ENCODE peak calls at places on chromosomes 4 and X, in ten cellular contexts. E is endodermal cell, H is DND-41, O is body of pancreas, B is upper lobe of right lung, W is testis, Q is IMR-90, P is hepatocyte, V is left ventricle myocardium inferior, F is lower lobe of right lung. A is an unnamed sample. For H3K4me1 and H3K36me3, the result is how much of the 10 kb centered on the place peaks cover.

GRCh38 chr4:1347410-1347864 is 429 bp downstream of the UVSSA start:
- DNase-seq in E (peak), H (no peak), O (peak), B (peak), W (peak), Q (peak), P (peak), V (peak), F (peak), A (peak)

GRCh38 chrX:97556359-97556758 is 672.7 kb downstream of the RPA4 start:
- DNase-seq in E (peak), H (no peak), O (no peak), B (no peak), W (no peak), Q (no peak), P (no peak), V (no peak), F (no peak), A (no peak)

GRCh38 chrX:47649781-47650163 is 591 bp downstream of the ELK1 start:
- DNase-seq in E (no peak), H (no peak), O (no peak), B (no peak), W (no peak), Q (no peak), P (no peak), V (no peak), F (no peak), A (no peak)

GRCh38 chr4:87152310-87153061 is 67.9 kb downstream of the KLHL8 start:
- DNase-seq in E (peak), H (no peak), O (peak), B (no peak), W (no peak), Q (no peak), P (no peak), V (no peak), F (no peak), A (no peak)

GRCh38 chr4:168433576-168433975 is 46.7 kb downstream of the DDX60L start:
- DNase-seq in E (no peak), H (no peak), O (no peak), B (no peak), W (no peak), Q (peak), P (no peak), V (no peak), F (no peak), A (no peak)

GRCh38 chr4:40056722-40057539 is at the start of gene N4BP2:
- DNase-seq in E (peak), H (peak), O (peak), B (peak), W (peak), Q (peak), P (peak), V (peak), F (peak), A (peak)

GRCh38 chr4:21507439-21507838 is 441.1 kb downstream of the KCNIP4 start:
- DNase-seq in E (peak), H (no peak), O (no peak), B (no peak), W (no peak), Q (no peak), P (no peak), V (no peak), F (no peak), A (no peak)

GRCh38 chr4:56200275-56200674 is 187.0 kb downstream of the AASDH start:
- DNase-seq in E (no peak), H (no peak), O (no peak), B (no peak), W (no peak), Q (no peak), P (no peak), V (no peak), F (no peak), A (no peak)

GRCh38 chr4:48905363-48906015 is 1.1 kb downstream of the OCIAD2 start:
- DNase-seq in E (no peak), H (no peak), O (peak), B (no peak), W (no peak), Q (peak), P (peak), V (no peak), F (no peak), A (no peak)

GRCh38 chrX:119726900-119727555 is 31.4 kb upstream of the SOWAHD start:
- DNase-seq in E (no peak), H (peak), O (no peak), B (no peak), W (no peak), Q (no peak), P (no peak), V (no peak), F (no peak), A (no peak)

GRCh38 chrX:40845331-40845911 is 110.1 kb upstream of the MED14 start:
- DNase-seq in E (peak), H (no peak), O (no peak), B (no peak), W (no peak), Q (peak), P (peak), V (peak), F (no peak), A (no peak)

GRCh38 chrX:39724544-39724943 is 373.2 kb downstream of the BCOR start:
- DNase-seq in E (no peak), H (no peak), O (no peak), B (no peak), W (no peak), Q (no peak), P (no peak), V (no peak), F (no peak), A (no peak)

GRCh38 chrX:122817321-122817720 is 366.8 kb upstream of the GRIA3 start:
- DNase-seq in E (no peak), H (no peak), O (no peak), B (no peak), W (no peak), Q (no peak), P (no peak), V (no peak), F (no peak), A (no peak)

GRCh38 chr4:110619401-110620247 is 3.3 kb downstream of the PITX2 start:
- DNase-seq in E (peak), H (no peak), O (no peak), B (no peak), W (no peak), Q (no peak), P (no peak), V (no peak), F (no peak), A (no peak)

GRCh38 chrX:148504412-148504950 is 4.1 kb downstream of the AFF2 start:
- DNase-seq in E (peak), H (no peak), O (no peak), B (no peak), W (no peak), Q (no peak), P (no peak), V (no peak), F (no peak), A (no peak)

GRCh38 chrX:153411988-153412574 is 809 bp downstream of the ZFP92 start:
- DNase-seq in E (no peak), H (no peak), O (no peak), B (no peak), W (no peak), Q (no peak), P (no peak), V (no peak), F (no peak), A (peak)

GRCh38 chr4:155025762-155026457 is 182.5 kb upstream of the NPY2R start:
- DNase-seq in E (peak), H (peak), O (peak), B (no peak), W (peak), Q (no peak), P (peak), V (peak), F (peak), A (peak)

GRCh38 chr4:186234367-186234766 is 7.1 kb downstream of the KLKB1 start:
- DNase-seq in E (no peak), H (no peak), O (no peak), B (no peak), W (no peak), Q (no peak), P (no peak), V (no peak), F (no peak), A (no peak)

GRCh38 chr4:168863719-168864632 is 146.1 kb downstream of the CBR4 start:
- DNase-seq in E (no peak), H (no peak), O (no peak), B (no peak), W (no peak), Q (no peak), P (no peak), V (no peak), F (no peak), A (no peak)

GRCh38 chr4:119715490-119716445 is 87.2 kb upstream of the PDE5A start:
- DNase-seq in E (no peak), H (no peak), O (no peak), B (no peak), W (no peak), Q (no peak), P (no peak), V (no peak), F (no peak), A (no peak)

GRCh38 chr4:55186123-55186522 is 60.7 kb upstream of the KDR start:
- DNase-seq in E (no peak), H (no peak), O (no peak), B (no peak), W (no peak), Q (no peak), P (no peak), V (no peak), F (no peak), A (no peak)

GRCh38 chrX:17590892-17591740 is 146.2 kb upstream of the SCML1 start:
- DNase-seq in E (peak), H (peak), O (peak), B (no peak), W (peak), Q (peak), P (peak), V (peak), F (peak), A (peak)
- H3K4me1 ChIP-seq in E (under half), H (under half), O (under half), B (under half), W (under half), Q (under half), P (under half), V (under half), F (under half), A (under half)

DNA sequence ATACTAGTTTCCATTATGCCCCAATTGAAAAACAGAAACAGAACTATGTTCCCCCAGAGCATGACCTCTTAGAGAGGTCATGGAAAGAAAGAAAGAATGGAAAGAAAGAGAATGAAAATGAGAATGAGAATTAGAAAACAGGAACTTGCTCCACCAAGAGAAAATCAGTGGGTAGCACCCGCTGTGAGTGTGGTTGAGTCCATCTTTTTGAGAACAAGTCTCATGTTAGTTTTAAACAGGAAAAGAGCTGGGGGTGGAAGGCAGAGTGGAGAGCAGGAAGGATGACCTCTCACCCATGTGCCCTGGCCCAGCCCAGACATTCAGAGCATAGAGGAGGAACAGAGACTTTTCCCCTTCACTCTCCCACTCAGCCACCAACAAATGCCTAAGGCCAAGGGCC is 4.9 kb downstream of the GSX2 start:
- DNase-seq in E (no peak), H (no peak), O (no peak), B (no peak), W (no peak), Q (no peak), P (no peak), V (no peak), F (no peak), A (no peak)
- H3K36me3 ChIP-seq in E (under half), H (under half), O (under half), B (under half), W (under half), Q (under half), P (under half), V (under half), F (under half), A (under half)

GRCh38 chrX:1205681-1206611 is 6.5 kb downstream of the CRLF2 start:
- DNase-seq in E (peak), H (no peak), O (peak), B (no peak), W (peak), Q (peak), P (peak), V (no peak), F (no peak), A (no peak)
- H3K4me1 ChIP-seq in E (under half), H (under half), O (under half), B (under half), W (under half), Q (under half), P (under half), V (under half), F (under half), A (under half)

GRCh38 chr4:77877167-77877566 is 14.5 kb downstream of the MRPL1 start:
- DNase-seq in E (no peak), H (no peak), O (no peak), B (no peak), W (no peak), Q (no peak), P (no peak), V (no peak), F (no peak), A (no peak)

GRCh38 chr4:77878176-77878575 is 15.5 kb downstream of the MRPL1 start:
- DNase-seq in E (no peak), H (no peak), O (no peak), B (no peak), W (no peak), Q (no peak), P (no peak), V (no peak), F (no peak), A (no peak)

GRCh38 chr4:77881460-77882295 is 19.0 kb downstream of the MRPL1 start:
- DNase-seq in E (no peak), H (no peak), O (peak), B (no peak), W (no peak), Q (peak), P (peak), V (no peak), F (no peak), A (no peak)

GRCh38 chr4:77877771-77878170 is 15.1 kb downstream of the MRPL1 start:
- DNase-seq in E (peak), H (no peak), O (no peak), B (no peak), W (no peak), Q (no peak), P (no peak), V (no peak), F (no peak), A (no peak)

DNA sequence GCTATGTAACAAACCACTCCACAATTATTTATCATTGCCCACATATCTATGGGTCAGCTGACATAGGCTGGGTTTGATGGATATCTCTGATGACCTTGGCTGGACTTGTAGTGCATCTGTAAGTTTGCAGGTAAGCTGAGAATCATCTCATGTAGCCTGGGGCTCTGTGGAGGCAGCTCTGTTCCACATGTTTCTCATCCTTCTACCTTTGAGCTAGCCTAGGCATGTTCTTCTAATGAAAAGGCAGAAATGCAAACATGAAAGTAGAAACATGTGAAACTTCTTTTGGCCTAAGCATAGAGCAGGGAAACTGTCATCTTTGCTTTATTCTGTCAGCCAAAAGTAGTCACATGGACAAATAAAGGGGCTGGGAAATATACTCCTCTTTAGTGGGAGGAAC is 18.2 kb downstream of the MRPL1 start:
- DNase-seq in E (no peak), H (no peak), O (no peak), B (no peak), W (no peak), Q (no peak), P (no peak), V (no peak), F (no peak), A (no peak)
- H3K36me3 ChIP-seq in E (under half), H (half or more), O (under half), B (under half), W (under half), Q (under half), P (under half), V (under half), F (under half), A (under half)

DNA sequence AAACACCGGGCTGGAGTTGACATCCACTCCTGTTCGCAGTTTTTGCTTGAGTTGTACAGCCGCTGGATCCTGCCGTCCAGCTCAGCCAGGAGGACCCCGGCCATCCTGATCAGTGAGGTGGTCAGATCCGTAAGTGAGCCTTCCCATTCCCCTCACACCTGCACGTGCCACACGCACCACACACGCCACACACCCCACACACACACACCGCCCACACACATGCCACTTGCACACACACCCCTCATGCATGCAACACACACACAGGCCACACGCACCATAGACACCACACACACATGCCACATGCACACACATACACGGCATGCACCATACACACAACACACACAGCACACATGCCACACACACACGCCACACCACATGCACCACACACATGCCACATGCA is 20.1 kb upstream of the MSANTD1 start:
- DNase-seq in E (no peak), H (no peak), O (peak), B (no peak), W (no peak), Q (no peak), P (no peak), V (no peak), F (peak), A (peak)
- H3K4me1 ChIP-seq in E (under half), H (under half), O (under half), B (under half), W (under half), Q (under half), P (under half), V (under half), F (under half), A (under half)

A was measured in aorta.